ENCODE peak calls at places on chromosome 7, in six cellular contexts. J, N, D, I, U and G are unnamed samples.

GRCh38 chr7:113321201-113321600 is 202.8 kb upstream of the SMIM30 start:
- DNase-seq in J (no peak), N (peak), D (no peak), I (no peak), U (no peak), G (no peak)

GRCh38 chr7:106243893-106244292 is 40.9 kb downstream of the NAMPT start:
- DNase-seq in J (no peak), N (no peak), D (no peak), I (no peak), U (no peak), G (no peak)

GRCh38 chr7:81506609-81507008 is 263.2 kb downstream of the HGF start:
- DNase-seq in J (no peak), N (no peak), D (no peak), I (no peak), U (no peak), G (no peak)

GRCh38 chr7:141696386-141696785 is 5.6 kb downstream of the DENND11 start:
- DNase-seq in J (no peak), N (no peak), D (no peak), I (no peak), U (no peak), G (no peak)

GRCh38 chr7:11831727-11832495 is at the start of gene THSD7A:
- DNase-seq in J (no peak), N (peak), D (peak), I (no peak), U (peak), G (peak)

GRCh38 chr7:26279405-26279804 is 12.3 kb upstream of the SNX10 start:
- DNase-seq in J (no peak), N (no peak), D (no peak), I (no peak), U (no peak), G (no peak)

GRCh38 chr7:100119075-100119700 is at the start of the genes CNPY4 and TAF6:
- DNase-seq in J (peak), N (peak), D (peak), I (peak), U (peak), G (peak)

GRCh38 chr7:123535517-123535916 is 1.1 kb upstream of the IQUB start:
- DNase-seq in J (no peak), N (no peak), D (no peak), I (no peak), U (no peak), G (no peak)

GRCh38 chr7:47506716-47507354 is 75.1 kb downstream of the TNS3 start:
- DNase-seq in J (no peak), N (peak), D (no peak), I (no peak), U (no peak), G (no peak)

GRCh38 chr7:112346381-112347060 is 103.7 kb upstream of the IFRD1 start:
- DNase-seq in J (no peak), N (no peak), D (no peak), I (no peak), U (no peak), G (no peak)

GRCh38 chr7:77833136-77833535 is 34.6 kb downstream of the PHTF2 start:
- DNase-seq in J (no peak), N (peak), D (no peak), I (no peak), U (no peak), G (no peak)

GRCh38 chr7:129376778-129377700 is 57.2 kb upstream of the STRIP2 start:
- DNase-seq in J (no peak), N (peak), D (no peak), I (no peak), U (no peak), G (no peak)

GRCh38 chr7:137579913-137580640 is 236.5 kb upstream of the PTN start:
- DNase-seq in J (no peak), N (peak), D (no peak), I (peak), U (no peak), G (no peak)

GRCh38 chr7:48471206-48471605 is 299.9 kb downstream of the ABCA13 start:
- DNase-seq in J (no peak), N (no peak), D (no peak), I (no peak), U (no peak), G (no peak)

GRCh38 chr7:25854608-25855497 is 297.1 kb upstream of the NFE2L3 start:
- DNase-seq in J (peak), N (peak), D (peak), I (no peak), U (no peak), G (peak)

GRCh38 chr7:919114-919442 is 35.4 kb downstream of the ADAP1 start:
- DNase-seq in J (no peak), N (no peak), D (peak), I (no peak), U (no peak), G (no peak)

GRCh38 chr7:156892086-156892800 is 740 bp downstream of the LMBR1 start:
- DNase-seq in J (no peak), N (no peak), D (peak), I (no peak), U (peak), G (no peak)

GRCh38 chr7:229184-229964 is 37.0 kb downstream of the FAM20C start:
- DNase-seq in J (no peak), N (peak), D (peak), I (no peak), U (peak), G (no peak)

GRCh38 chr7:90472805-90473540 is 3.5 kb downstream of the PTTG1IP2 start:
- DNase-seq in J (no peak), N (no peak), D (no peak), I (no peak), U (no peak), G (no peak)

GRCh38 chr7:74625446-74625845 is 32.1 kb upstream of the GTF2I start:
- DNase-seq in J (no peak), N (peak), D (no peak), I (no peak), U (no peak), G (no peak)

GRCh38 chr7:86643478-86644281 is at the start of gene GRM3:
- DNase-seq in J (no peak), N (no peak), D (no peak), I (no peak), U (no peak), G (peak)

GRCh38 chr7:105391429-105391828 is 2.7 kb upstream of the SRPK2 start:
- DNase-seq in J (no peak), N (no peak), D (no peak), I (no peak), U (no peak), G (no peak)

GRCh38 chr7:108492742-108493141 is 33.2 kb downstream of the PNPLA8 start:
- DNase-seq in J (no peak), N (no peak), D (no peak), I (no peak), U (no peak), G (no peak)

GRCh38 chr7:99644436-99644835 is 27.7 kb downstream of the ZSCAN25 start:
- DNase-seq in J (no peak), N (no peak), D (no peak), I (no peak), U (no peak), G (no peak)

GRCh38 chr7:151586531-151587270 is 67.0 kb upstream of the RHEB start:
- DNase-seq in J (no peak), N (no peak), D (no peak), I (no peak), U (no peak), G (no peak)

GRCh38 chr7:134690016-134690415 is 43.4 kb downstream of the BPGM start:
- DNase-seq in J (no peak), N (peak), D (no peak), I (no peak), U (no peak), G (no peak)

GRCh38 chr7:35465791-35466336 is 212.0 kb upstream of the TBX20 start:
- DNase-seq in J (no peak), N (no peak), D (no peak), I (no peak), U (peak), G (no peak)

DNA sequence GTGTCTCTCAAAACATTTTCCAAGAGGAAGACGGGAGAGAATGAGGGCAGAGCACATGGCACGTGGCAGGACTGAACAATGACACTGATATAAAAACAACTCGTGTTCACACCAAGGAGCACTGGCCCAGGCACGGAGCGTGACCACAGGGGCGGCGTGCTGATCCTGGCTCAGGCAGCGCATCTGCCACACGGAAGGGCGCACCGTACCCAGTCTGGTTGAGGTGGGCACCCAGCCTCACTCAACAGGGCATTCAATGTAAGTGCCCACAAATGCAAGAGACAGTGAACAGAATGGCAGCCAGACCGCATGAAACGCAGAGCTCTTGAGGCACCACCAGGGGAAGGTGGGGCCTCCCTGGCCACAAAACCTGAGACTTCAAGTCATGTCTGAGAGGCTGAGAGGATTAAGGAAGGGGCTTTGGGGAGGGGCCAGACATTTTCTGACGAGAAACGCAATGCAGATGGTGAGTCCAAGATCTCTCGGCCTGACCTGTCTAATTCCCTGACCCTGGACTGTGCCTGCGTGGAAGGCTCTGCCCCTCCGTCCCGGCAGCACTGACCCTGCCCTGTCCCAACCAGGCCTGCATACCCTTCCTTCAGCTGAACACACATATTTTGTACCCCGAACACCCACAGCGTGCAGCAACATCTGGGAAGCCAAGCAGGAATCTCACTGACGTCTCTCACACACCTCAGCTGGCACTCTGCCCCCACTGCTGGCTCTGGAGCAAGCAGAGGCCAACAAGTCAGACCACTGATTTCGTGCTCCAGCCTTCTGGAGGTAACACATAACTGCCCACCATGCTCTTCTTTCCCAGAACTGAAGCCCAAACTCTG is 35.5 kb downstream of the VOPP1 start:
- DNase-seq in J (no peak), N (no peak), D (no peak), I (no peak), U (no peak), G (no peak)
- H3K27ac ChIP-seq in J (no peak), N (no peak), D (no peak), I (no peak), U (no peak), G (no peak)

DNA sequence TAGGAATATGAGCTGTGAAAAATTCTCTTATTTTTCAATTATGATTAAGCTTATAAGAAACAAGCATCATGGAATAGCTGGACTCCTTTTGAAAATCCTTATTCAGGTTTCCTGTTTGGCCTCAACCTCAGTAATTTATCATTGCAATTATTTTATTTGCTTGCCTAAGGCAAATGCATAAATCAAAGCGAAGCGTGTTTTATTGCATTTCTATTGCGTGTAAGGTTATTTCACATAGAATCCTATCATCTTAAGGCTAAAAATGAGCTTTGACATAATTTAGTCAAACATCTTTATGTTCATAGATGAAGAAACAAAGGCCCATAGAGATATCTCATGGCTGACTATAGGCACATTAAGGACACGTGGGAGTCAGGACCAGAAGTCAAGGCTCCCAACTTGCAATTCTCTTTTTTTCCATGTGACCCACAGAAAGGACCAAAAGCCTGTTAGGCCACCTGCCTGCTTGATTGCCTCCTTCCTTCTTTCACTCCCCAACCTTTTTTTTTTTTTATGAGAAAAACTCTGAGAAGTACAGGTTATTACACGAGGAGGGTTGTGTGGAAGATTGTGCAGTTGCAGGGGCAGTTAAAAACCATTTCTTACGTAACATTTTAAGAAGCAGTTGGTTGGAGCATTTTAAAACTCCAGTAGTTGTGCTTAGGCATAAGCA is 261.0 kb downstream of the HDAC9 start:
- DNase-seq in J (no peak), N (no peak), D (no peak), I (no peak), U (no peak), G (no peak)
- H3K27ac ChIP-seq in J (no peak), N (no peak), D (no peak), I (no peak), U (no peak), G (no peak)

GRCh38 chr7:28038175-28038855 is 142.3 kb downstream of the JAZF1 start:
- DNase-seq in J (no peak), N (no peak), D (no peak), I (no peak), U (no peak), G (no peak)

GRCh38 chr7:28033386-28033785 is 147.2 kb downstream of the JAZF1 start:
- DNase-seq in J (no peak), N (no peak), D (no peak), I (no peak), U (no peak), G (no peak)

GRCh38 chr7:28041508-28042314 is 138.9 kb downstream of the JAZF1 start:
- DNase-seq in J (peak), N (peak), D (no peak), I (no peak), U (no peak), G (no peak)

GRCh38 chr7:28036748-28037147 is 143.8 kb downstream of the JAZF1 start:
- DNase-seq in J (no peak), N (no peak), D (no peak), I (no peak), U (no peak), G (no peak)

GRCh38 chr7:28037220-28038010 is 143.2 kb downstream of the JAZF1 start:
- DNase-seq in J (peak), N (peak), D (no peak), I (peak), U (no peak), G (no peak)
- H3K27ac ChIP-seq in J (peak), N (peak), D (peak), I (peak), U (peak), G (peak)

GRCh38 chr7:140174217-140174616 is 2.6 kb downstream of the KDM7A start:
- DNase-seq in J (no peak), N (no peak), D (no peak), I (no peak), U (no peak), G (no peak)
- H3K27ac ChIP-seq in J (no peak), N (no peak), D (peak), I (no peak), U (peak), G (no peak)

DNA sequence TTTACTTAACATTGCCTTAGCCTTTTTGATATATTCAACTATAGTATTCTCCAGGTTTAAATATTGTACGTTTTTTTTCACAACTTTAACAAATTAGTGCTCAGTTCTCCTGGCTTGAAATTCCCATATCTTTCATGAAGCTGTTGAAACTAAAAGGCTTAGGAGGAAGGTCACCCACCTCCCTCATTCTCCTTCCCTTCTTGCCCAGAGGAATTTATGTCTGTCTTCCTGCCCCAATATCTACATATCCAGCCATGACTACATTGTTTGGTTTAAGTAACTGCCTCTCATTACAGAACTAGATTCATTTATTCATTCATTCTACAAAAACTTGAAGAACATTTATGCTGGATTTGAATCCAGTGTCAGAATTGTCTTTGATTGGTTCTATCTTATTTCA is 254.8 kb upstream of the C7orf33 start:
- DNase-seq in J (no peak), N (no peak), D (no peak), I (no peak), U (no peak), G (no peak)
- H3K27ac ChIP-seq in J (no peak), N (no peak), D (no peak), I (no peak), U (no peak), G (no peak)

GRCh38 chr7:70711441-70711840 is 420.5 kb upstream of the GALNT17 start:
- DNase-seq in J (no peak), N (no peak), D (no peak), I (no peak), U (no peak), G (no peak)
- H3K27ac ChIP-seq in J (no peak), N (no peak), D (no peak), I (no peak), U (no peak), G (no peak)

GRCh38 chr7:37193775-37194135 is 254.9 kb downstream of the ELMO1 start:
- DNase-seq in J (no peak), N (no peak), D (no peak), I (no peak), U (no peak), G (no peak)
- H3K27ac ChIP-seq in J (no peak), N (no peak), D (no peak), I (no peak), U (no peak), G (peak)

DNA sequence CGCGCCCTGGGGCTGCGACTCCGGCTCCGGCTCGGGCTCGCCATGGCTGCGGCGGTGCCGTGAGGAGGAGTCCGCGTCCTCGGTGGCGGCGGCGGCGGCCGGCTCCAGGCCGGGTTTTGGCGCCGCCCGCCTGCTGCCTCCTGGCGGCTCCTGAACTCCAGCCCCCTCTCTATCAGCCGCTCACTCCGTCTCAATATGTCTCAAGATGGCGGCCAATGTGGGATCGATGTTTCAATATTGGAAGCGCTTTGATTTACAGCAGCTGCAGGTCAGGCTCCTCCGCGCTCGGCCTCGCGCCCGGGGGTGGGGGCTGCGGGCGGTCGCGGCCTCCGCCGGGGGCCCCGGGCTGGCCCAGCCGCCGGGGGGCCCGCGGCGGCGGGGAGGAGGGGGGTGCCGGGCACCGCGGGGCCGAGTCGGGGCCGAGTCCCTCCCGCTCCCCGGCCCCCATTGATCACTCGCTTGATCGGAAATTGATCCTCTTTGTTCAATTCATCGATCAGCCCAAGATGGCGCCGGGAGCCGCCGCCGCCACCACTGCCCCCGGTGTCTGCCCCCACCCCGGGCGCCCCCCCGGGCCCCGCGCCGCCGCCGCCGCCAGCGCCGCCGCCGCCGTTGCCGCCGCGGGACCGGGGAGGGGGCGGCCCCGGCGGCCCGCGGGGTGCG is 1.5 kb upstream of the CUX1 start:
- DNase-seq in J (peak), N (peak), D (peak), I (no peak), U (peak), G (peak)
- H3K27ac ChIP-seq in J (peak), N (peak), D (peak), I (no peak), U (peak), G (no peak)

GRCh38 chr7:5396999-5397656 is 26.5 kb downstream of the TNRC18 start:
- DNase-seq in J (peak), N (peak), D (peak), I (no peak), U (peak), G (peak)

GRCh38 chr7:5396542-5396941 is 27.1 kb downstream of the TNRC18 start:
- DNase-seq in J (peak), N (no peak), D (peak), I (no peak), U (peak), G (no peak)

GRCh38 chr7:5393748-5394147 is 29.9 kb downstream of the TNRC18 start:
- DNase-seq in J (no peak), N (no peak), D (no peak), I (no peak), U (no peak), G (no peak)

GRCh38 chr7:5394264-5395105 is 29.1 kb downstream of the TNRC18 start:
- DNase-seq in J (no peak), N (no peak), D (no peak), I (no peak), U (no peak), G (no peak)

GRCh38 chr7:5395246-5395645 is 28.4 kb downstream of the TNRC18 start:
- DNase-seq in J (no peak), N (no peak), D (no peak), I (no peak), U (no peak), G (no peak)
- H3K27ac ChIP-seq in J (peak), N (no peak), D (peak), I (peak), U (peak), G (no peak)